ENCODE peak calls at places on chromosomes 2 and 18, in ten cellular contexts. H, E, C, Y, L, I, R, J, W and Z are unnamed samples.

GRCh38 chr2:227933891-227934290 is 62.5 kb downstream of the DAW1 start:
- DNase-seq in H (no peak), E (no peak), C (no peak), Y (no peak), L (no peak), I (no peak), R (no peak), J (no peak), W (no peak), Z (no peak)

GRCh38 chr18:48777026-48777736 is 173.6 kb downstream of the SMAD7 start:
- DNase-seq in H (peak), E (peak), C (peak), Y (no peak), L (no peak), I (peak), R (peak), J (peak), W (peak), Z (peak)

GRCh38 chr2:128441341-128442052 is 122.8 kb upstream of the HS6ST1 start:
- DNase-seq in H (no peak), E (no peak), C (no peak), Y (no peak), L (no peak), I (no peak), R (no peak), J (no peak), W (no peak), Z (no peak)

GRCh38 chr2:112995346-112995920 is 9.8 kb upstream of the IL36A start:
- DNase-seq in H (no peak), E (no peak), C (no peak), Y (no peak), L (no peak), I (peak), R (no peak), J (no peak), W (no peak), Z (no peak)

GRCh38 chr2:143607446-143608110 is 478.4 kb downstream of the ARHGAP15 start:
- DNase-seq in H (no peak), E (peak), C (no peak), Y (no peak), L (no peak), I (no peak), R (no peak), J (no peak), W (no peak), Z (no peak)

GRCh38 chr2:134405641-134406081 is 151.8 kb downstream of the MGAT5 start:
- DNase-seq in H (no peak), E (no peak), C (no peak), Y (no peak), L (no peak), I (no peak), R (no peak), J (no peak), W (no peak), Z (no peak)

GRCh38 chr2:152472524-152472923 is 137.6 kb downstream of the FMNL2 start:
- DNase-seq in H (no peak), E (no peak), C (no peak), Y (no peak), L (no peak), I (no peak), R (no peak), J (no peak), W (no peak), Z (no peak)

GRCh38 chr2:128017561-128017960 is 10.3 kb downstream of the SAP130 start:
- DNase-seq in H (no peak), E (no peak), C (no peak), Y (no peak), L (no peak), I (no peak), R (no peak), J (no peak), W (no peak), Z (no peak)

GRCh38 chr2:172288603-172289002 is 138.8 kb upstream of the ITGA6 start:
- DNase-seq in H (peak), E (no peak), C (no peak), Y (peak), L (no peak), I (no peak), R (no peak), J (no peak), W (no peak), Z (no peak)

GRCh38 chr18:23837591-23837990 is 148.3 kb downstream of the LAMA3 start:
- DNase-seq in H (no peak), E (no peak), C (no peak), Y (no peak), L (no peak), I (no peak), R (no peak), J (peak), W (no peak), Z (no peak)

GRCh38 chr2:8575810-8576423 is 105.9 kb upstream of the ID2 start:
- DNase-seq in H (no peak), E (no peak), C (no peak), Y (no peak), L (no peak), I (no peak), R (no peak), J (no peak), W (no peak), Z (no peak)

GRCh38 chr2:6864938-6865345 is 765 bp downstream of the CMPK2 start:
- DNase-seq in H (no peak), E (no peak), C (peak), Y (no peak), L (no peak), I (no peak), R (no peak), J (peak), W (no peak), Z (peak)

GRCh38 chr2:37825586-37825985 is 99.5 kb upstream of the RMDN2 start:
- DNase-seq in H (no peak), E (no peak), C (no peak), Y (no peak), L (no peak), I (no peak), R (no peak), J (no peak), W (no peak), Z (no peak)

GRCh38 chr18:60534539-60534938 is 162.0 kb upstream of the MC4R start:
- DNase-seq in H (no peak), E (no peak), C (no peak), Y (no peak), L (no peak), I (no peak), R (no peak), J (no peak), W (no peak), Z (no peak)

GRCh38 chr18:63073481-63073880 is 246.1 kb downstream of the BCL2 start:
- DNase-seq in H (no peak), E (no peak), C (no peak), Y (peak), L (no peak), I (peak), R (peak), J (no peak), W (no peak), Z (no peak)

GRCh38 chr2:19409001-19409400 is 50.6 kb upstream of the OSR1 start:
- DNase-seq in H (no peak), E (no peak), C (no peak), Y (no peak), L (no peak), I (no peak), R (no peak), J (no peak), W (no peak), Z (no peak)

GRCh38 chr18:59024829-59025228 is 114.9 kb upstream of the SEC11C start:
- DNase-seq in H (no peak), E (no peak), C (no peak), Y (no peak), L (no peak), I (no peak), R (no peak), J (peak), W (no peak), Z (no peak)

GRCh38 chr2:199811360-199811759 is 39.6 kb downstream of the FTCDNL1 start:
- DNase-seq in H (no peak), E (no peak), C (no peak), Y (no peak), L (no peak), I (no peak), R (no peak), J (no peak), W (no peak), Z (no peak)

GRCh38 chr2:177599956-177600355 is 207.4 kb downstream of the AGPS start:
- DNase-seq in H (no peak), E (no peak), C (no peak), Y (no peak), L (no peak), I (no peak), R (no peak), J (no peak), W (no peak), Z (no peak)

GRCh38 chr2:230124235-230124634 is 55.5 kb upstream of the SLC16A14 start:
- DNase-seq in H (no peak), E (no peak), C (no peak), Y (no peak), L (no peak), I (no peak), R (peak), J (no peak), W (no peak), Z (no peak)

GRCh38 chr2:29065479-29065847 is 8.9 kb downstream of the PCARE start:
- DNase-seq in H (no peak), E (no peak), C (no peak), Y (no peak), L (no peak), I (no peak), R (no peak), J (no peak), W (no peak), Z (no peak)

GRCh38 chr18:7221424-7222155 is 9.3 kb upstream of the LRRC30 start:
- DNase-seq in H (peak), E (peak), C (peak), Y (peak), L (no peak), I (peak), R (peak), J (peak), W (peak), Z (no peak)

GRCh38 chr2:26491563-26492167 is 13.7 kb upstream of the OTOF start:
- DNase-seq in H (no peak), E (no peak), C (no peak), Y (no peak), L (no peak), I (no peak), R (no peak), J (no peak), W (no peak), Z (no peak)

GRCh38 chr2:135845997-135846396 is 9.0 kb upstream of the LCT start:
- DNase-seq in H (no peak), E (no peak), C (no peak), Y (no peak), L (no peak), I (no peak), R (no peak), J (no peak), W (no peak), Z (no peak)